ENCODE peak calls at places on chromosomes 6 and 20, in nine cellular contexts. V is LoVo; D is astrocyte of the spinal cord; F is activated CD8-positive, alpha-beta memory T cell treated with anti-CD3 and anti-CD28 coated beads for 4 hours; B is ovary; K is Right ventricle myocardium superior; N is pons; L is anterior cingulate cortex; C is neural progenitor cell. Q is an unnamed sample.

GRCh38 chr20:17611540-17612286 is 41.8 kb downstream of the DSTN start:
- DNase-seq in K (no peak), N (no peak), V (no peak), F (no peak), D (no peak), B (peak; percentile 32), C (peak; percentile 42), L (no peak), Q (peak; percentile 82)

GRCh38 chr6:75620387-75621304 is 19.0 kb downstream of the SENP6 start:
- DNase-seq in F (no peak), V (no peak), C (no peak), B (no peak), D (no peak), N (no peak), L (no peak), K (no peak), Q (no peak)

GRCh38 chr6:133983099-133983939 is 30.3 kb downstream of the TBPL1 start:
- DNase-seq in B (peak; percentile 53), F (peak; percentile 6), D (no peak), L (no peak), K (peak; percentile 52), N (no peak), V (no peak), C (peak; percentile 30), Q (no peak)

GRCh38 chr20:64115171-64115911 is 8.0 kb upstream of the NPBWR2 start:
- DNase-seq in D (no peak), C (no peak), K (peak; percentile 20), B (peak; percentile 3), V (no peak), F (no peak), N (no peak), L (no peak), Q (peak; percentile 61)

GRCh38 chr20:62543470-62544302 is 67.9 kb upstream of the GATA5 start:
- DNase-seq in B (no peak), C (no peak), V (no peak), K (no peak), F (no peak), L (no peak), D (no peak), N (no peak), Q (no peak)

GRCh38 chr6:139591075-139591474 is 216.6 kb upstream of the CITED2 start:
- DNase-seq in K (no peak), D (no peak), C (no peak), F (no peak), N (no peak), L (no peak), V (no peak), B (no peak), Q (no peak)

GRCh38 chr6:29502597-29502996 is 14.8 kb upstream of the MAS1L start:
- DNase-seq in L (no peak), F (no peak), K (no peak), V (no peak), D (peak; percentile 60), N (no peak), C (no peak), B (no peak), Q (no peak)

GRCh38 chr6:156146891-156147290 is 630.3 kb upstream of the ARID1B start:
- DNase-seq in V (no peak), C (no peak), F (no peak), L (no peak), B (no peak), D (no peak), N (no peak), K (no peak), Q (no peak)

GRCh38 chr6:53361549-53362031 is 12.8 kb upstream of the ELOVL5 start:
- DNase-seq in K (peak; percentile 62), N (peak; percentile 5), F (peak; percentile 14), D (peak; percentile 25), C (peak; percentile 38), B (no peak), V (no peak), L (no peak), Q (no peak)

GRCh38 chr6:11062083-11062482 is 18.0 kb upstream of the ELOVL2 start:
- DNase-seq in B (no peak), C (no peak), F (no peak), N (no peak), L (no peak), K (no peak), D (no peak), V (no peak), Q (no peak)

GRCh38 chr20:8154636-8155035 is 22.6 kb downstream of the PLCB1 start:
- DNase-seq in K (no peak), C (no peak), V (no peak), B (no peak), F (no peak), D (no peak), N (no peak), L (no peak), Q (no peak)

GRCh38 chr6:3640868-3641267 is 110.6 kb downstream of the PXDC1 start:
- DNase-seq in C (no peak), N (no peak), B (no peak), L (no peak), V (no peak), K (no peak), F (no peak), D (no peak), Q (no peak)

GRCh38 chr20:59153355-59153681 is 10.3 kb upstream of the ZNF831 start:
- DNase-seq in N (peak; percentile 84), F (no peak), C (no peak), D (no peak), L (peak; percentile 84), B (peak; percentile 11), V (no peak), K (peak; percentile 83), Q (no peak)

GRCh38 chr6:145247677-145248419 is 487.5 kb downstream of the EPM2A start:
- DNase-seq in F (no peak), L (no peak), N (no peak), D (peak; percentile 95), C (no peak), V (no peak), B (no peak), K (no peak), Q (no peak)

GRCh38 chr6:1641391-1641790 is 31.7 kb downstream of the FOXC1 start:
- DNase-seq in B (no peak), F (no peak), D (no peak), N (no peak), V (peak; percentile 84), C (no peak), L (no peak), K (no peak), Q (no peak)

GRCh38 chr20:24773751-24774201 is 175.3 kb upstream of the CST7 start:
- DNase-seq in F (no peak), B (no peak), D (peak; percentile 96), N (no peak), L (no peak), K (no peak), C (no peak), V (peak; percentile 2), Q (peak; percentile 45)

GRCh38 chr20:17453592-17453991 is 77.6 kb downstream of the BFSP1 start:
- DNase-seq in D (no peak), N (no peak), K (no peak), F (no peak), V (no peak), L (no peak), B (no peak), C (no peak), Q (no peak)

GRCh38 chr6:146544783-146545182 is 1.1 kb downstream of the RAB32 start:
- DNase-seq in B (no peak), V (no peak), D (no peak), N (no peak), K (no peak), L (no peak), F (no peak), C (no peak), Q (no peak)

GRCh38 chr6:10847684-10848083 is 9.3 kb upstream of the MAK start:
- DNase-seq in C (no peak), N (no peak), F (no peak), L (no peak), B (no peak), D (peak; percentile 2), V (no peak), K (no peak), Q (no peak)

GRCh38 chr20:35831029-35831428 is 59.2 kb downstream of the PHF20 start:
- DNase-seq in B (no peak), K (no peak), D (no peak), V (no peak), F (no peak), N (no peak), L (no peak), C (no peak), Q (no peak)

GRCh38 chr20:8545212-8545611 is 413.1 kb downstream of the PLCB1 start:
- DNase-seq in D (no peak), C (no peak), N (no peak), K (no peak), V (no peak), B (no peak), F (no peak), L (no peak), Q (no peak)

GRCh38 chr6:131821408-131821807 is 13.6 kb downstream of the ENPP1 start:
- DNase-seq in N (no peak), C (no peak), F (no peak), L (no peak), K (no peak), V (no peak), B (no peak), D (no peak), Q (no peak)

GRCh38 chr6:158840465-158840864 is 21.3 kb upstream of the EZR start:
- DNase-seq in F (no peak), V (no peak), C (no peak), B (no peak), L (no peak), D (no peak), N (no peak), K (no peak), Q (no peak)

GRCh38 chr6:154555075-154555677 is 44.7 kb upstream of the CNKSR3 start:
- DNase-seq in C (no peak), N (no peak), F (no peak), L (no peak), V (peak; percentile 80), D (peak; percentile 10), B (no peak), K (no peak), Q (no peak)

GRCh38 chr6:17086469-17086868 is 15.4 kb upstream of the STMND1 start:
- DNase-seq in V (peak; percentile 47), B (no peak), F (no peak), N (peak; percentile 87), K (no peak), C (peak; percentile 59), L (peak; percentile 46), D (peak; percentile 77), Q (no peak)

GRCh38 chr6:42314571-42314950 is 96.9 kb upstream of the MRPS10 start:
- DNase-seq in L (no peak), V (peak; percentile 54), K (no peak), B (no peak), N (no peak), F (no peak), D (no peak), C (no peak), Q (no peak)

GRCh38 chr6:4902363-4902762 is 101.5 kb downstream of the RPP40 start:
- DNase-seq in D (no peak), L (no peak), F (no peak), K (no peak), V (no peak), B (no peak), N (peak; percentile 23), C (no peak), Q (no peak)

GRCh38 chr6:84731901-84732300 is 32.5 kb downstream of the TBX18 start:
- DNase-seq in F (no peak), N (no peak), K (no peak), D (no peak), C (no peak), L (no peak), B (no peak), V (no peak), Q (no peak)

GRCh38 chr6:158591134-158591809 is 31.4 kb downstream of the TMEM181 start:
- DNase-seq in F (no peak), C (no peak), L (no peak), K (no peak), D (no peak), B (no peak), N (no peak), V (no peak), Q (no peak)

GRCh38 chr6:52570291-52570700 is 6.6 kb downstream of the TRAM2 start:
- DNase-seq in K (no peak), V (no peak), L (no peak), N (no peak), B (peak; percentile 36), D (no peak), C (no peak), F (no peak), Q (no peak)

GRCh38 chr6:158861686-158862381 is 42.7 kb upstream of the EZR start:
- DNase-seq in K (no peak), B (no peak), F (no peak), V (peak; percentile 55), N (no peak), C (no peak), D (no peak), L (no peak), Q (no peak)

Q was measured in spleen.